ENCODE peak calls at places on chromosomes 7 and 10, in seven cellular contexts. One of them, this sample, is unnamed. For H3K4me1, the result is how much of the 10 kb centered on the place peaks cover.

GRCh38 chr7:46315891-46316290 is 394.8 kb upstream of the IGFBP3 start:
- DNase-seq in neural progenitor cell: no peak
- DNase-seq in hepatocyte: peak
- DNase-seq in fibroblast of lung: peak
- DNase-seq in A549: no peak
- DNase-seq in IMR-90: peak
- DNase-seq in SK-N-SH: no peak
- DNase-seq in this sample: peak

GRCh38 chr7:44603208-44603607 is 3.2 kb upstream of the OGDH start:
- DNase-seq in IMR-90: no peak
- DNase-seq in SK-N-SH: no peak
- DNase-seq in neural progenitor cell: no peak
- DNase-seq in hepatocyte: no peak
- DNase-seq in fibroblast of lung: no peak
- DNase-seq in A549: no peak
- DNase-seq in this sample: no peak

GRCh38 chr7:42628021-42628420 is 283.8 kb downstream of the C7orf25 start:
- DNase-seq in fibroblast of lung: no peak
- DNase-seq in IMR-90: no peak
- DNase-seq in SK-N-SH: no peak
- DNase-seq in neural progenitor cell: no peak
- DNase-seq in hepatocyte: no peak
- DNase-seq in A549: no peak
- DNase-seq in this sample: no peak

GRCh38 chr10:44465430-44466115 is 80.7 kb upstream of the CXCL12 start:
- DNase-seq in hepatocyte: no peak
- DNase-seq in IMR-90: no peak
- DNase-seq in fibroblast of lung: no peak
- DNase-seq in SK-N-SH: peak
- DNase-seq in A549: no peak
- DNase-seq in neural progenitor cell: no peak
- DNase-seq in this sample: no peak

GRCh38 chr7:84821671-84822534 is 365.0 kb downstream of the SEMA3D start:
- DNase-seq in neural progenitor cell: no peak
- DNase-seq in SK-N-SH: no peak
- DNase-seq in fibroblast of lung: no peak
- DNase-seq in hepatocyte: no peak
- DNase-seq in A549: no peak
- DNase-seq in IMR-90: no peak
- DNase-seq in this sample: no peak

GRCh38 chr7:157767466-157767865 is 430.7 kb downstream of the DNAJB6 start:
- DNase-seq in SK-N-SH: no peak
- DNase-seq in IMR-90: no peak
- DNase-seq in fibroblast of lung: no peak
- DNase-seq in A549: no peak
- DNase-seq in hepatocyte: no peak
- DNase-seq in neural progenitor cell: no peak
- DNase-seq in this sample: no peak

GRCh38 chr7:142024547-142024946 is 28.9 kb downstream of the MGAM start:
- DNase-seq in IMR-90: no peak
- DNase-seq in A549: no peak
- DNase-seq in SK-N-SH: no peak
- DNase-seq in fibroblast of lung: no peak
- DNase-seq in hepatocyte: no peak
- DNase-seq in neural progenitor cell: no peak
- DNase-seq in this sample: peak

GRCh38 chr7:95430864-95431263 is 4.0 kb downstream of the PON2 start:
- DNase-seq in fibroblast of lung: no peak
- DNase-seq in hepatocyte: peak
- DNase-seq in A549: peak
- DNase-seq in neural progenitor cell: no peak
- DNase-seq in IMR-90: peak
- DNase-seq in SK-N-SH: no peak
- DNase-seq in this sample: peak

GRCh38 chr7:47188653-47189315 is 393.1 kb downstream of the TNS3 start:
- DNase-seq in IMR-90: no peak
- DNase-seq in fibroblast of lung: no peak
- DNase-seq in SK-N-SH: peak
- DNase-seq in A549: no peak
- DNase-seq in neural progenitor cell: no peak
- DNase-seq in hepatocyte: no peak
- DNase-seq in this sample: no peak

GRCh38 chr10:119303886-119304285 is 96.5 kb downstream of the GRK5 start:
- DNase-seq in A549: no peak
- DNase-seq in neural progenitor cell: no peak
- DNase-seq in hepatocyte: peak
- DNase-seq in fibroblast of lung: no peak
- DNase-seq in SK-N-SH: no peak
- DNase-seq in IMR-90: no peak
- DNase-seq in this sample: peak

GRCh38 chr10:17375936-17376584 is 78.3 kb downstream of the ST8SIA6 start:
- DNase-seq in A549: peak
- DNase-seq in neural progenitor cell: peak
- DNase-seq in hepatocyte: no peak
- DNase-seq in IMR-90: peak
- DNase-seq in fibroblast of lung: no peak
- DNase-seq in SK-N-SH: peak
- DNase-seq in this sample: peak

GRCh38 chr10:111974325-111974724 is 209.2 kb downstream of the GPAM start:
- DNase-seq in fibroblast of lung: no peak
- DNase-seq in SK-N-SH: no peak
- DNase-seq in neural progenitor cell: no peak
- DNase-seq in IMR-90: no peak
- DNase-seq in A549: no peak
- DNase-seq in hepatocyte: no peak
- DNase-seq in this sample: peak

DNA sequence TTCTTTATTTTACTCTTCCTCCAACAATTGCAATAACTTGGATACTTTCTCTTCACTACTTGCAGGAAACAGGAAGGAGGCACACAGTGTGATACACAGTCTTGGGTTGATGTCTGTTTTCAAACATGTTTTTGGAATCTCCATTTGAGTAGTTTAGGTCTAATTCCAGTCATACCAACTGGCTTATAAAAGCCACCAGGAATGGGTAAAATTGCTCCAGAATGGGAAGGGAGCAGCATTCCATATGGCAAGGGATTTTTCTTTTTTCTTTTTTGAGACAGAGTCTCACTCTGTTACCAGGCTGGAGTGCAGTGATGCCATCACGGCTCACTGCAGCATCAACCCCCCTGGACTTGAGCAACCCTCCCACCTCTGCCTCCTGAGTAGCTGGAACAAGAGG is 545.1 kb upstream of the GALNT17 start:
- DNase-seq in IMR-90: no peak
- DNase-seq in hepatocyte: no peak
- DNase-seq in SK-N-SH: no peak
- DNase-seq in neural progenitor cell: no peak
- DNase-seq in A549: no peak
- DNase-seq in fibroblast of lung: no peak
- DNase-seq in this sample: peak
- H3K4me2 ChIP-seq in IMR-90: no peak
- H3K4me2 ChIP-seq in hepatocyte: no peak
- H3K4me2 ChIP-seq in SK-N-SH: peak
- H3K4me2 ChIP-seq in neural progenitor cell: no peak
- H3K4me2 ChIP-seq in A549: no peak
- H3K4me2 ChIP-seq in fibroblast of lung: no peak
- H3K4me2 ChIP-seq in this sample: no peak

GRCh38 chr10:57921140-57921539 is 346.6 kb downstream of the IPMK start:
- DNase-seq in A549: no peak
- DNase-seq in hepatocyte: no peak
- DNase-seq in neural progenitor cell: no peak
- DNase-seq in IMR-90: no peak
- DNase-seq in fibroblast of lung: no peak
- DNase-seq in SK-N-SH: no peak
- DNase-seq in this sample: no peak

GRCh38 chr10:57919864-57920263 is 347.8 kb downstream of the IPMK start:
- DNase-seq in A549: no peak
- DNase-seq in SK-N-SH: no peak
- DNase-seq in hepatocyte: no peak
- DNase-seq in IMR-90: no peak
- DNase-seq in neural progenitor cell: no peak
- DNase-seq in fibroblast of lung: no peak
- DNase-seq in this sample: no peak

DNA sequence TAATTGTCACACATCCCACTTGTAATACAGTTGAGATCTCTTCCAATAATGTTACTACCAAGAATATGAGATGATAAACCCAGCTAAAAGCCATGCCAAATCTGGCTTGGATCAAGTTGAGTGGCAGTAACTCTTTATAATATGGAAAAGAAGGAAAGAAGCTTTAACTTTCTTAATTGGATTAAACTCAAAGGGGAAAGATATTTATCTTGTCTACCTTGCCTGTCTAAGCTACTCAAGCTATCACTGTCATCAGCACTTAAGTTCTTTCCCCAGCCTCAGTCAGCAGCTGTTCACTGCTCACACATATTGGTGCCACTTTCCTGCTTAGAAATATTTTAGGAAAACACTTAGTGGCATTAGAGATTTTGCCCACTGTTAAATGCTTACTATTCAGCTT is 350.7 kb downstream of the IPMK start:
- DNase-seq in hepatocyte: no peak
- DNase-seq in neural progenitor cell: no peak
- DNase-seq in SK-N-SH: peak
- DNase-seq in IMR-90: no peak
- DNase-seq in A549: no peak
- DNase-seq in fibroblast of lung: no peak
- DNase-seq in this sample: no peak
- H3K4me1 ChIP-seq in hepatocyte: under half
- H3K4me1 ChIP-seq in neural progenitor cell: under half
- H3K4me1 ChIP-seq in SK-N-SH: under half
- H3K4me1 ChIP-seq in IMR-90: under half
- H3K4me1 ChIP-seq in A549: under half
- H3K4me1 ChIP-seq in fibroblast of lung: under half
- H3K4me1 ChIP-seq in this sample: under half

GRCh38 chr10:14953452-14954000 is 370 bp downstream of the DCLRE1C start:
- DNase-seq in neural progenitor cell: peak
- DNase-seq in hepatocyte: peak
- DNase-seq in IMR-90: peak
- DNase-seq in fibroblast of lung: peak
- DNase-seq in A549: peak
- DNase-seq in SK-N-SH: peak
- DNase-seq in this sample: peak

GRCh38 chr10:14952851-14953451 is 945 bp downstream of the DCLRE1C start:
- DNase-seq in neural progenitor cell: peak
- DNase-seq in SK-N-SH: peak
- DNase-seq in IMR-90: peak
- DNase-seq in fibroblast of lung: peak
- DNase-seq in A549: no peak
- DNase-seq in hepatocyte: peak
- DNase-seq in this sample: peak

GRCh38 chr10:14958872-14959220 is 342 bp upstream of the MEIG1 start:
- DNase-seq in IMR-90: no peak
- DNase-seq in SK-N-SH: no peak
- DNase-seq in fibroblast of lung: no peak
- DNase-seq in neural progenitor cell: no peak
- DNase-seq in hepatocyte: no peak
- DNase-seq in A549: no peak
- DNase-seq in this sample: no peak

GRCh38 chr10:14954934-14955333 is 1.0 kb upstream of the DCLRE1C start:
- DNase-seq in fibroblast of lung: no peak
- DNase-seq in neural progenitor cell: no peak
- DNase-seq in SK-N-SH: no peak
- DNase-seq in hepatocyte: no peak
- DNase-seq in A549: no peak
- DNase-seq in IMR-90: no peak
- DNase-seq in this sample: no peak

DNA sequence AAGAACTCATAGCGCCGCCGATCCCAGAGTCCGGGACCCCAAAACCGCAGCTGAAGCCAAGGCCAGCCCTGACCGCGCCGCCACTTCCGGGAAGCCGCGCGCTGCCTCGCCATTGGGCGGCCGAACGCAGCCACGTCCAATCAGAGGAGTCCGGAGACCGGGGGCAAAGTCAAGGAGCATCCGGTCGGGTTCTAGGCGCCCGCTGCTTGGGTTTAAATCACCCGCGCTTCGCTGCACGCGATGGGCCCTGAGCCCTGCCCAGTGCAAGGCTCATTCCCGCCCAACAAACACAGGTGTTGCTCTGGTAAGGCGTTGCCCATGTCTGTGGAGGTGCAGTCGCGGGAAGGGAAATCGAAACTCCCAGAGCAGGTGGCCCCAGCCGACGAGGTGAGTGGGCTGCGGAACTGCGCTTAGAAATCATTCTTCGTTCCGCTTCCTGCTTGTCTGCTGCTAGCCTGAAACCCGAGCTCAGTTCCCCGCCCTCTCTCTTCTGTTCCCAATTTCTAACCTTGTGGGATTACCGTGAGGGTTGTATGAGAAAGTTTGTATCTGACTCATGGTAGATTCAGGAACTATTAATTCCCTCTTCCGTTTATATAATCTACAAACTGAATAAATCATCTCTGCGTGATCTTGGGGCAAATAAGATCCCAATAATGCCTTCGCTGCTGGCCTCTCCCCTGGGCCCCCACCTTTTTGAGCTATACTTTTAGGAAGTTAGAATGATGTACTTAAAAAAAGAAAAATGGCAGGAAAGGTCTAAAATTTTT is at the start of gene DCLRE1C:
- DNase-seq in hepatocyte: peak
- DNase-seq in SK-N-SH: peak
- DNase-seq in IMR-90: peak
- DNase-seq in A549: peak
- DNase-seq in neural progenitor cell: peak
- DNase-seq in fibroblast of lung: peak
- DNase-seq in this sample: peak
- H3K4me2 ChIP-seq in hepatocyte: peak
- H3K4me2 ChIP-seq in SK-N-SH: peak
- H3K4me2 ChIP-seq in IMR-90: peak
- H3K4me2 ChIP-seq in A549: peak
- H3K4me2 ChIP-seq in neural progenitor cell: peak
- H3K4me2 ChIP-seq in fibroblast of lung: peak
- H3K4me2 ChIP-seq in this sample: peak

DNA sequence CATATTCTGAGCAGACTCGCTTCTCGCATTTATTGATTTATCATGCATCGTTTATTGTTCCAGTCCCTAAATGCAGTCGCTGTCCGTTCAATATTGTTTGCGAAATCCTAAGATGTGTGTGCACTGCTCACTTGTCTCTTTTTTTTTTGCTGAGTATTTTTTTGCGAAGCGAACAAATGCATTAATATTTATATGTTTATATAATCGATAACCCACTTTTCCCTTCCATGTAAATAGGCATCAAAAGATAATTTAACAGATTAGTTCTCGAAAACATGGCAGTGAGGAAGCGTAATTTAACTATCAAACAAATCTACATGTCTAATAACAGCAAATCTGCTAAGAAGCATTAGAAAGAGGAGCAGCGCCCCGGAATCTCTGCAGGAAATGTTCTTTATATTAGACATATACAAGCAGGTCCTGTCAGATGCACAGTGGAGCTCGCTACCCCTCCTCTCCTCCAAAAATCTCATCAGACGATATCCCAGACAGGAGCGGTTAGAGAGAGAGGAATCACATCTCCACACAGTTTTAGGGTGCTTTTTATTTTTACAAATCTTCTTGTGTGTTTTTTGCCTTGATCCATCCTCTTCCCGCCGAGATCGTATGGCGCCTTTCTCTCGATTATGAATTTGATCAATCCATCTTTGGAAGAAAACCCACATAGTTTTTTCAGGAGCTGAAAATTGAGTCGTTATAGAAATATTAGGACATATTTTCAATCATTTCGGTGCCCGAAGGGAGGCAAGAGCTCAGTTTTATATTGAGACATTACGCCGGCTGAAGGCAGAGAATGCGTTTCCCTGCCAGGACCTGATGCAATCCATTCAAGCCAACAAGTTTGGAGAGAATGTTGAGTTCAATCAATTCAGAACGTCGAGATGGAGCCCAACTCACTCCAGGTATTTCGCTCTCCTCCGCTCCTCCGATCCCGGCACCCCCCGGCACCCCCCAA is at the start of gene ARID5B:
- DNase-seq in neural progenitor cell: peak
- DNase-seq in hepatocyte: peak
- DNase-seq in fibroblast of lung: peak
- DNase-seq in IMR-90: peak
- DNase-seq in A549: peak
- DNase-seq in SK-N-SH: peak
- DNase-seq in this sample: peak
- H3K4me1 ChIP-seq in neural progenitor cell: under half
- H3K4me1 ChIP-seq in hepatocyte: under half
- H3K4me1 ChIP-seq in fibroblast of lung: under half
- H3K4me1 ChIP-seq in IMR-90: under half
- H3K4me1 ChIP-seq in A549: under half
- H3K4me1 ChIP-seq in SK-N-SH: under half
- H3K4me1 ChIP-seq in this sample: under half

This sample was measured in GM23248.